ENCODE peak calls at places on chromosomes 4 and X, in ten cellular contexts. One of them, this sample, is unnamed.

GRCh38 chr4:52751349-52751911 is at the start of gene ERVMER34-1:
- DNase-seq in heart left ventricle: peak
- DNase-seq in GM12864: no peak
- DNase-seq in GM20000: peak
- DNase-seq in stomach: peak
- DNase-seq in fibroblast of the aortic adventitia: peak
- DNase-seq in A549: peak
- DNase-seq in astrocyte of the cerebellum: no peak
- DNase-seq in cardiac fibroblast: peak
- DNase-seq in PC-3: peak
- DNase-seq in this sample: peak

GRCh38 chrX:46710425-46710824 is 48.5 kb downstream of the SLC9A7 start:
- DNase-seq in heart left ventricle: no peak
- DNase-seq in GM12864: no peak
- DNase-seq in GM20000: no peak
- DNase-seq in stomach: no peak
- DNase-seq in fibroblast of the aortic adventitia: peak
- DNase-seq in A549: peak
- DNase-seq in astrocyte of the cerebellum: no peak
- DNase-seq in cardiac fibroblast: peak
- DNase-seq in PC-3: peak
- DNase-seq in this sample: no peak

GRCh38 chr4:118206627-118207026 is 146.2 kb downstream of the PRSS12 start:
- DNase-seq in heart left ventricle: no peak
- DNase-seq in GM12864: no peak
- DNase-seq in GM20000: no peak
- DNase-seq in stomach: no peak
- DNase-seq in fibroblast of the aortic adventitia: peak
- DNase-seq in A549: no peak
- DNase-seq in astrocyte of the cerebellum: no peak
- DNase-seq in cardiac fibroblast: no peak
- DNase-seq in PC-3: no peak
- DNase-seq in this sample: no peak

GRCh38 chr4:28686618-28687017 is 1826.0 kb downstream of the STIM2 start:
- DNase-seq in heart left ventricle: no peak
- DNase-seq in GM12864: no peak
- DNase-seq in GM20000: peak
- DNase-seq in stomach: peak
- DNase-seq in fibroblast of the aortic adventitia: peak
- DNase-seq in A549: peak
- DNase-seq in astrocyte of the cerebellum: no peak
- DNase-seq in cardiac fibroblast: peak
- DNase-seq in PC-3: peak
- DNase-seq in this sample: peak

GRCh38 chr4:26717332-26717731 is 133.4 kb downstream of the TBC1D19 start:
- DNase-seq in heart left ventricle: no peak
- DNase-seq in GM12864: no peak
- DNase-seq in GM20000: no peak
- DNase-seq in stomach: no peak
- DNase-seq in fibroblast of the aortic adventitia: peak
- DNase-seq in A549: no peak
- DNase-seq in astrocyte of the cerebellum: no peak
- DNase-seq in cardiac fibroblast: peak
- DNase-seq in PC-3: peak
- DNase-seq in this sample: no peak

GRCh38 chrX:28639502-28639901 is 52.3 kb downstream of the IL1RAPL1 start:
- DNase-seq in heart left ventricle: no peak
- DNase-seq in GM12864: no peak
- DNase-seq in GM20000: no peak
- DNase-seq in stomach: no peak
- DNase-seq in fibroblast of the aortic adventitia: peak
- DNase-seq in A549: no peak
- DNase-seq in astrocyte of the cerebellum: peak
- DNase-seq in cardiac fibroblast: no peak
- DNase-seq in PC-3: peak
- DNase-seq in this sample: no peak

GRCh38 chr4:98833384-98833783 is 95.5 kb downstream of the EIF4E start:
- DNase-seq in heart left ventricle: peak
- DNase-seq in GM12864: no peak
- DNase-seq in GM20000: no peak
- DNase-seq in stomach: no peak
- DNase-seq in fibroblast of the aortic adventitia: no peak
- DNase-seq in A549: no peak
- DNase-seq in astrocyte of the cerebellum: no peak
- DNase-seq in cardiac fibroblast: no peak
- DNase-seq in PC-3: no peak
- DNase-seq in this sample: no peak

GRCh38 chrX:102138064-102138463 is 4.2 kb downstream of the TCEAL6 start:
- DNase-seq in heart left ventricle: no peak
- DNase-seq in GM12864: no peak
- DNase-seq in GM20000: no peak
- DNase-seq in stomach: no peak
- DNase-seq in fibroblast of the aortic adventitia: no peak
- DNase-seq in A549: no peak
- DNase-seq in astrocyte of the cerebellum: no peak
- DNase-seq in cardiac fibroblast: no peak
- DNase-seq in PC-3: no peak
- DNase-seq in this sample: no peak

GRCh38 chr4:23981328-23981727 is 91.5 kb upstream of the PPARGC1A start:
- DNase-seq in heart left ventricle: no peak
- DNase-seq in GM12864: no peak
- DNase-seq in GM20000: no peak
- DNase-seq in stomach: no peak
- DNase-seq in fibroblast of the aortic adventitia: no peak
- DNase-seq in A549: no peak
- DNase-seq in astrocyte of the cerebellum: peak
- DNase-seq in cardiac fibroblast: no peak
- DNase-seq in PC-3: no peak
- DNase-seq in this sample: no peak

GRCh38 chr4:39025552-39026085 is 6.6 kb downstream of the TMEM156 start:
- DNase-seq in heart left ventricle: no peak
- DNase-seq in GM12864: no peak
- DNase-seq in GM20000: no peak
- DNase-seq in stomach: no peak
- DNase-seq in fibroblast of the aortic adventitia: peak
- DNase-seq in A549: no peak
- DNase-seq in astrocyte of the cerebellum: no peak
- DNase-seq in cardiac fibroblast: peak
- DNase-seq in PC-3: no peak
- DNase-seq in this sample: no peak

GRCh38 chr4:188370781-188371180 is 231.5 kb downstream of the TRIML1 start:
- DNase-seq in heart left ventricle: no peak
- DNase-seq in GM12864: no peak
- DNase-seq in GM20000: no peak
- DNase-seq in stomach: no peak
- DNase-seq in fibroblast of the aortic adventitia: no peak
- DNase-seq in A549: no peak
- DNase-seq in astrocyte of the cerebellum: no peak
- DNase-seq in cardiac fibroblast: no peak
- DNase-seq in PC-3: no peak
- DNase-seq in this sample: no peak

GRCh38 chrX:67296395-67296794 is 247.4 kb upstream of the AR start:
- DNase-seq in heart left ventricle: no peak
- DNase-seq in GM12864: no peak
- DNase-seq in GM20000: no peak
- DNase-seq in stomach: no peak
- DNase-seq in fibroblast of the aortic adventitia: no peak
- DNase-seq in A549: no peak
- DNase-seq in astrocyte of the cerebellum: no peak
- DNase-seq in cardiac fibroblast: no peak
- DNase-seq in PC-3: no peak
- DNase-seq in this sample: peak
- TF ChIP-seq CTCF in heart left ventricle: no peak
- TF ChIP-seq CTCF in GM12864: no peak
- TF ChIP-seq CTCF in GM20000: no peak
- TF ChIP-seq CTCF in stomach: no peak
- TF ChIP-seq CTCF in fibroblast of the aortic adventitia: no peak
- TF ChIP-seq CTCF in A549: no peak
- TF ChIP-seq CTCF in astrocyte of the cerebellum: no peak
- TF ChIP-seq CTCF in cardiac fibroblast: no peak
- TF ChIP-seq CTCF in PC-3: no peak
- TF ChIP-seq CTCF in this sample: no peak

GRCh38 chrX:64642482-64642881 is 247.2 kb upstream of the MTMR8 start:
- DNase-seq in heart left ventricle: no peak
- DNase-seq in GM12864: no peak
- DNase-seq in GM20000: no peak
- DNase-seq in stomach: no peak
- DNase-seq in fibroblast of the aortic adventitia: no peak
- DNase-seq in A549: no peak
- DNase-seq in astrocyte of the cerebellum: no peak
- DNase-seq in cardiac fibroblast: peak
- DNase-seq in PC-3: no peak
- DNase-seq in this sample: no peak
- TF ChIP-seq CTCF in heart left ventricle: no peak
- TF ChIP-seq CTCF in GM12864: peak
- TF ChIP-seq CTCF in GM20000: no peak
- TF ChIP-seq CTCF in stomach: no peak
- TF ChIP-seq CTCF in fibroblast of the aortic adventitia: no peak
- TF ChIP-seq CTCF in A549: no peak
- TF ChIP-seq CTCF in astrocyte of the cerebellum: no peak
- TF ChIP-seq CTCF in cardiac fibroblast: peak
- TF ChIP-seq CTCF in PC-3: peak
- TF ChIP-seq CTCF in this sample: no peak

DNA sequence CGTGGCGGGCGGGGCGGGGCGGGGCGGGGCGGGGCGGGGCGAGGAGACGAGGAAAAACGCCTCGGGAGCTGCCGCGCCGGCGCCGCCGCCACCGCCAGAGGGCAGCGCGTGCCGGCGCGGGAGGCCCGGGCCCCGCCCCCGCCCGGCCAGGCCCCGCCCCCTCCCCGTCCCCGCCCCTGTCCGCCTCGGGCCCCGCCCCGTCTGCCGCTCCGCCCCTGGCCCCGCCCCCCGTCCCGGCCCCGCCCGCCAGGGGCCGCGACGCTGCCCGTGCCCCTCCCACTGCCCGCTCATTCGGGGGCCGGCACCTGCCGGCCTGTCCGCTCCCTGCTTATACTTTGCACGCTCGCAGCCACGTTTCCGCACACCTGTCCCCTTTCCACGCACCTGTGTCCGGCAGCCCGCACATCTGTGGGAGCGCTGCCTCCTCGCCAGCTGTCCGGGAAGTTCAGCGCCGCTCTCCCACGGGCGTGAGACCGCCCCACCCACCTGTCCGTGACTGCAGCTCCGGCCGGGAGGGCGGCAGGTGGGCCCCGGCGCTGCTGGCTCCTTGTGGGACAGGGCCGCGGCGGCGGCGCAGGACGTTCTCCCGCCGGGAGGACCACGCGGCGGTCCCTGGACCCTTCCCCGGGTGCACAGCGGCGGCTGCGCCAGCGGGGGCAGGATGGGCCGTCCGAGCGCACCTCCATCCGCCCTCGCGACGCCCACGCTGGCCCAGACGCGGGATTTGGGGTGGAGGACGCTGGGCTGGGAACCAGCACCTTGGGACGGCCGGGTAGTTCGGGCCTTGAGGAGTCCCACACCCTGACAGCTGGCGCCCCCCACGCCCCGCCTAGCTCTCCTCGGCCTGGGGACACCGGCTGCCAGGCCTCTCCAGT is 1.5 kb upstream of the FGFRL1 start:
- DNase-seq in heart left ventricle: peak
- DNase-seq in GM12864: no peak
- DNase-seq in GM20000: peak
- DNase-seq in stomach: peak
- DNase-seq in fibroblast of the aortic adventitia: peak
- DNase-seq in A549: no peak
- DNase-seq in astrocyte of the cerebellum: no peak
- DNase-seq in cardiac fibroblast: peak
- DNase-seq in PC-3: peak
- DNase-seq in this sample: peak
- TF ChIP-seq CTCF in heart left ventricle: peak
- TF ChIP-seq CTCF in GM12864: no peak
- TF ChIP-seq CTCF in GM20000: peak
- TF ChIP-seq CTCF in stomach: no peak
- TF ChIP-seq CTCF in fibroblast of the aortic adventitia: peak
- TF ChIP-seq CTCF in A549: peak
- TF ChIP-seq CTCF in astrocyte of the cerebellum: peak
- TF ChIP-seq CTCF in cardiac fibroblast: no peak
- TF ChIP-seq CTCF in PC-3: no peak
- TF ChIP-seq CTCF in this sample: no peak

GRCh38 chr4:185093573-185093972 is 49.5 kb upstream of the SLC25A4 start:
- DNase-seq in heart left ventricle: no peak
- DNase-seq in GM12864: no peak
- DNase-seq in GM20000: no peak
- DNase-seq in stomach: no peak
- DNase-seq in fibroblast of the aortic adventitia: no peak
- DNase-seq in A549: no peak
- DNase-seq in astrocyte of the cerebellum: no peak
- DNase-seq in cardiac fibroblast: no peak
- DNase-seq in PC-3: no peak
- DNase-seq in this sample: no peak

GRCh38 chr4:185099024-185099682 is 43.9 kb upstream of the SLC25A4 start:
- DNase-seq in heart left ventricle: no peak
- DNase-seq in GM12864: no peak
- DNase-seq in GM20000: no peak
- DNase-seq in stomach: no peak
- DNase-seq in fibroblast of the aortic adventitia: no peak
- DNase-seq in A549: no peak
- DNase-seq in astrocyte of the cerebellum: no peak
- DNase-seq in cardiac fibroblast: no peak
- DNase-seq in PC-3: no peak
- DNase-seq in this sample: no peak

GRCh38 chr4:185099940-185100339 is 43.1 kb upstream of the SLC25A4 start:
- DNase-seq in heart left ventricle: no peak
- DNase-seq in GM12864: no peak
- DNase-seq in GM20000: no peak
- DNase-seq in stomach: no peak
- DNase-seq in fibroblast of the aortic adventitia: no peak
- DNase-seq in A549: no peak
- DNase-seq in astrocyte of the cerebellum: no peak
- DNase-seq in cardiac fibroblast: no peak
- DNase-seq in PC-3: no peak
- DNase-seq in this sample: no peak

GRCh38 chr4:185101354-185101890 is 41.6 kb upstream of the SLC25A4 start:
- DNase-seq in heart left ventricle: no peak
- DNase-seq in GM12864: no peak
- DNase-seq in GM20000: no peak
- DNase-seq in stomach: no peak
- DNase-seq in fibroblast of the aortic adventitia: no peak
- DNase-seq in A549: no peak
- DNase-seq in astrocyte of the cerebellum: no peak
- DNase-seq in cardiac fibroblast: no peak
- DNase-seq in PC-3: no peak
- DNase-seq in this sample: no peak

DNA sequence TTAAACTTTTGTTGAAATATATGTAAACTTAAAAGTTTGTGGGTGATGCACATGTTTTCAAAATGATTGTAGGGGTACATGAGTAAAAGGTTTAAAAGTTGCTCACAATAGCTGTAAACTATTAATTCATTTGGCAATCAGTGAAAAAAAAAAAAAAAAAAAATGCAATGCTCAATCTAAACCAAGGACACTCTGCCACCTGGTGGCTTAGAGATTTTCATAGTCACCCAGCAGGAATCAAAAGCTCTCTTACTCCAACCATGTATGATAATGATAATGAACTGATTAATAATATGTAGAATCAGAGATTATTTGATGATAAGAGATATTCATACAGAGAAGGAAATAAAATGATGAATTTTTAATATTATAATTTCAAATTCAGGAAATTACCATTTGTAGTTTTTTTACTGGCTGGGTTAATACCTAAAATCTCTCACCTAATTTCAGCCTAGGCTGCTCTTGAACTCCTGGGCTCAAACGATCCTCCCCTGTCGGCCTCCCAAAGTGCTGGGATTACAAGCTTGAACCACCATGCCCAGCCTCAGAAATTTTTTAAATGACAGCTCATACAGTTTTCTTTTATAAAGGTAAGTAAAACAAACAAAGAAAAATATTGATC is 46.9 kb upstream of the SLC25A4 start:
- DNase-seq in heart left ventricle: no peak
- DNase-seq in GM12864: no peak
- DNase-seq in GM20000: peak
- DNase-seq in stomach: peak
- DNase-seq in fibroblast of the aortic adventitia: peak
- DNase-seq in A549: peak
- DNase-seq in astrocyte of the cerebellum: peak
- DNase-seq in cardiac fibroblast: peak
- DNase-seq in PC-3: peak
- DNase-seq in this sample: no peak
- TF ChIP-seq CTCF in heart left ventricle: peak
- TF ChIP-seq CTCF in GM12864: peak
- TF ChIP-seq CTCF in GM20000: peak
- TF ChIP-seq CTCF in stomach: no peak
- TF ChIP-seq CTCF in fibroblast of the aortic adventitia: peak
- TF ChIP-seq CTCF in A549: peak
- TF ChIP-seq CTCF in astrocyte of the cerebellum: peak
- TF ChIP-seq CTCF in cardiac fibroblast: peak
- TF ChIP-seq CTCF in PC-3: peak
- TF ChIP-seq CTCF in this sample: peak

This sample was measured in left ventricle myocardium inferior.